ENCODE peak calls at places on chromosomes 3 and 15, in eight cellular contexts. J, L, W, Z, F, H, R and Y are unnamed samples.

GRCh38 chr15:75532413-75533250 is 46.5 kb downstream of the PTPN9 start:
- DNase-seq in W (no peak), L (no peak), J (no peak), H (peak; percentile 64), R (no peak), Z (no peak), F (no peak), Y (peak; percentile 93)

GRCh38 chr15:92069308-92070244 is 216.1 kb downstream of the SLCO3A1 start:
- DNase-seq in H (peak; percentile 87), W (peak; percentile 42), J (no peak), F (no peak), R (peak; percentile 63), Z (no peak), L (no peak), Y (peak; percentile 80)

GRCh38 chr3:135382621-135383020 is 582.9 kb upstream of the PPP2R3A start:
- DNase-seq in F (no peak), W (no peak), Z (no peak), J (no peak), H (no peak), R (peak; percentile 66), L (no peak), Y (no peak)

GRCh38 chr3:19748782-19749447 is 185.1 kb downstream of the EFHB start:
- DNase-seq in W (no peak), R (no peak), Z (no peak), L (no peak), H (no peak), J (no peak), F (no peak), Y (no peak)

GRCh38 chr3:72078661-72079368 is 293.9 kb upstream of the PROK2 start:
- DNase-seq in R (no peak), F (no peak), Z (no peak), H (no peak), W (no peak), J (no peak), L (no peak), Y (no peak)

GRCh38 chr3:106097817-106098410 is 229.1 kb upstream of the CBLB start:
- DNase-seq in H (peak; percentile 21), Z (no peak), F (no peak), J (no peak), R (no peak), W (no peak), L (no peak), Y (peak; percentile 11)

GRCh38 chr3:68306571-68306970 is 625.8 kb downstream of the TAFA4 start:
- DNase-seq in H (no peak), J (no peak), Z (no peak), L (no peak), F (peak; percentile 8), W (no peak), R (peak; percentile 13), Y (no peak)

GRCh38 chr3:158347966-158348365 is 223.0 kb upstream of the MLF1 start:
- DNase-seq in Z (no peak), W (no peak), R (no peak), F (no peak), L (no peak), J (no peak), H (peak; percentile 73), Y (peak; percentile 41)

GRCh38 chr15:36898522-36899126 is 201.7 kb downstream of the MEIS2 start:
- DNase-seq in L (no peak), F (no peak), H (no peak), R (no peak), W (no peak), Z (no peak), J (no peak), Y (no peak)

GRCh38 chr15:88686166-88686565 is 47.4 kb downstream of the ISG20 start:
- DNase-seq in W (no peak), L (no peak), Z (no peak), R (no peak), F (no peak), H (no peak), J (no peak), Y (no peak)

GRCh38 chr3:96813820-96814580 is 394 bp upstream of the EPHA6 start:
- DNase-seq in Z (peak; percentile 13), J (peak; percentile 7), L (peak; percentile 67), W (no peak), R (peak; percentile 13), F (peak; percentile 35), H (peak; percentile 58), Y (peak; percentile 60)

GRCh38 chr3:156358232-156358631 is 196.7 kb downstream of the SSR3 start:
- DNase-seq in R (no peak), W (no peak), L (no peak), H (no peak), Z (no peak), J (no peak), F (no peak), Y (no peak)

GRCh38 chr15:63331456-63331855 is 50.2 kb downstream of the CA12 start:
- DNase-seq in Z (no peak), L (no peak), R (no peak), H (peak; percentile 50), W (no peak), J (no peak), F (no peak), Y (peak; percentile 14)

GRCh38 chr3:186070996-186071395 is 37.9 kb downstream of the ETV5 start:
- DNase-seq in J (no peak), H (no peak), R (no peak), W (no peak), F (no peak), Z (no peak), L (no peak), Y (no peak)

GRCh38 chr15:29736745-29737023 is 85.6 kb downstream of the TJP1 start:
- DNase-seq in L (no peak), J (no peak), Z (no peak), F (no peak), W (no peak), H (peak; percentile 51), R (peak; percentile 15), Y (peak; percentile 28)

GRCh38 chr3:125395091-125395490 is 20.0 kb upstream of the ZNF148 start:
- DNase-seq in J (no peak), W (no peak), Z (no peak), H (no peak), R (no peak), F (no peak), L (no peak), Y (no peak)

GRCh38 chr3:136404056-136404455 is 153.9 kb downstream of the PCCB start:
- DNase-seq in H (no peak), L (no peak), W (no peak), F (no peak), R (no peak), J (no peak), Z (no peak), Y (no peak)

GRCh38 chr3:190024912-190025311 is 95.8 kb downstream of the P3H2 start:
- DNase-seq in J (no peak), R (peak; percentile 45), L (no peak), H (peak; percentile 81), Z (no peak), W (no peak), F (no peak), Y (peak; percentile 65)

GRCh38 chr3:106092792-106093191 is 224.0 kb upstream of the CBLB start:
- DNase-seq in J (no peak), L (no peak), H (no peak), F (no peak), Z (no peak), R (no peak), W (no peak), Y (no peak)

GRCh38 chr15:60744826-60745225 is 265.9 kb upstream of the ICE2 start:
- DNase-seq in Z (no peak), R (no peak), H (no peak), W (no peak), L (peak; percentile 9), J (no peak), F (no peak), Y (no peak)

GRCh38 chr15:64009798-64010241 is 36.5 kb downstream of the DAPK2 start:
- DNase-seq in H (peak; percentile 74), F (no peak), J (peak; percentile 42), R (no peak), W (no peak), L (no peak), Z (no peak), Y (peak; percentile 25)